ENCODE peak calls at places on chromosomes 6 and 20, in four cellular contexts. N, I, V and G are unnamed samples.
A peak's percentile ranks its signal among the peaks of the same experiment; 100 is the strongest.

GRCh38 chr20:34907616-34908469 is 31.4 kb downstream of the ACSS2 start:
- DNase-seq in V (peak; percentile 27), N (peak; percentile 72), I (no peak), G (peak; percentile 26)

GRCh38 chr20:1180949-1181348 is 3.8 kb downstream of the TMEM74B start:
- DNase-seq in N (no peak), V (no peak), I (no peak), G (no peak)

GRCh38 chr20:3788685-3789155 is 2.2 kb upstream of the CENPB start:
- DNase-seq in N (no peak), V (no peak), I (no peak), G (no peak)

GRCh38 chr20:3199976-3200755 is 4.3 kb downstream of the DDRGK1 start:
- DNase-seq in V (no peak), N (no peak), I (no peak), G (no peak)

GRCh38 chr6:70575899-70576298 is 9.2 kb downstream of the SDHAF4 start:
- DNase-seq in V (no peak), N (no peak), I (no peak), G (no peak)

GRCh38 chr20:61436674-61437279 is 184.7 kb downstream of the CDH4 start:
- DNase-seq in I (peak; percentile 86), N (no peak), V (peak; percentile 37), G (no peak)

GRCh38 chr20:36969478-36970186 is 18.1 kb upstream of the SAMHD1 start:
- DNase-seq in I (no peak), V (no peak), N (no peak), G (no peak)

GRCh38 chr6:149248688-149249369 is 68.7 kb upstream of the TAB2 start:
- DNase-seq in N (no peak), V (no peak), I (no peak), G (no peak)

GRCh38 chr6:150288456-150288855 is 80.4 kb upstream of the IYD start:
- DNase-seq in N (no peak), V (no peak), I (no peak), G (no peak)

GRCh38 chr6:89082439-89082838 is 1.9 kb downstream of the PNRC1 start:
- DNase-seq in V (no peak), I (no peak), N (peak; percentile 29), G (no peak)

GRCh38 chr20:19594896-19595295 is 163.2 kb upstream of the RIN2 start:
- DNase-seq in I (no peak), V (no peak), N (no peak), G (no peak)

GRCh38 chr6:134956676-134957075 is 6.8 kb upstream of the ALDH8A1 start:
- DNase-seq in N (no peak), V (no peak), I (no peak), G (no peak)

GRCh38 chr6:90098025-90098474 is 198.6 kb downstream of the BACH2 start:
- DNase-seq in V (no peak), I (no peak), N (no peak), G (no peak)

GRCh38 chr6:142014515-142014914 is 118.2 kb upstream of the GJE1 start:
- DNase-seq in N (no peak), I (no peak), V (peak; percentile 2), G (no peak)

GRCh38 chr6:31559958-31560696 is 12.0 kb upstream of the LTA start:
- DNase-seq in N (no peak), I (no peak), V (no peak), G (no peak)

GRCh38 chr20:24816431-24816830 is 132.6 kb upstream of the CST7 start:
- DNase-seq in N (no peak), I (no peak), V (no peak), G (no peak)

GRCh38 chr20:17917832-17918618 is 50.6 kb downstream of the SNX5 start:
- DNase-seq in I (no peak), N (no peak), V (no peak), G (no peak)

GRCh38 chr6:150549007-150549406 is 50.7 kb upstream of the PLEKHG1 start:
- DNase-seq in I (peak; percentile 25), V (no peak), N (no peak), G (no peak)

GRCh38 chr6:105135056-105135455 is 44.8 kb downstream of the POPDC3 start:
- DNase-seq in N (peak; percentile 7), I (no peak), V (no peak), G (peak; percentile 25)

GRCh38 chr20:58558483-58559367 is 43.5 kb upstream of the APCDD1L start:
- DNase-seq in V (no peak), N (no peak), I (peak; percentile 38), G (no peak)

GRCh38 chr6:113610377-113610988 is 246.7 kb upstream of the MARCKS start:
- DNase-seq in I (no peak), N (no peak), V (no peak), G (no peak)

GRCh38 chr6:1868561-1869261 is 259.0 kb downstream of the FOXC1 start:
- DNase-seq in I (no peak), V (no peak), N (no peak), G (no peak)

GRCh38 chr20:17825949-17826843 is 126.4 kb downstream of the BANF2 start:
- DNase-seq in V (no peak), N (no peak), I (no peak), G (no peak)

GRCh38 chr6:42226251-42227143 is 8.8 kb upstream of the MRPS10 start:
- DNase-seq in N (no peak), V (no peak), I (no peak), G (no peak)

GRCh38 chr6:43405354-43405753 is 22.0 kb upstream of the ABCC10 start:
- DNase-seq in V (no peak), I (no peak), N (no peak), G (no peak)

GRCh38 chr6:158369241-158369640 is 57.0 kb downstream of the TULP4 start:
- DNase-seq in V (no peak), N (no peak), I (no peak), G (no peak)